ENCODE peak calls at places on chromosome 22, in five cellular contexts. Q is GM04504; G is hypothalamus; B is Calu3; V is stimulated activated CD4-positive, alpha-beta T cell treated with anti-CD3 and anti-CD28 coated beads, Interleukin-12 subunit alpha, Interleukin-12 subunit beta, amount 100 ng/mL, for 24 hours. Y is an unnamed sample.
A peak's percentile ranks its signal among the peaks of the same experiment; 100 is the strongest.

GRCh38 chr22:46830001-46830715 is 67.7 kb downstream of the TBC1D22A start:
- DNase-seq in Q (peak; percentile 40), G (no peak), B (peak; percentile 69), V (no peak), Y (no peak)

GRCh38 chr22:24325105-24325757 is 54.6 kb downstream of the SPECC1L start:
- DNase-seq in Q (peak; percentile 92), G (no peak), B (peak; percentile 24), V (no peak), Y (peak; percentile 64)

GRCh38 chr22:17113600-17113999 is 7.6 kb downstream of the TMEM121B start:
- DNase-seq in Q (no peak), G (no peak), B (no peak), V (no peak), Y (no peak)

GRCh38 chr22:26849575-26849974 is 192.2 kb downstream of the MIAT start:
- DNase-seq in Q (no peak), G (no peak), B (no peak), V (no peak), Y (no peak)

GRCh38 chr22:40898850-40899357 is 37.0 kb upstream of the DNAJB7 start:
- DNase-seq in Q (peak; percentile 37), G (no peak), B (no peak), V (no peak), Y (peak; percentile 38)

GRCh38 chr22:50267591-50268390 is 2.4 kb downstream of the MAPK11 start:
- DNase-seq in Q (no peak), G (peak; percentile 42), B (no peak), V (no peak), Y (no peak)

GRCh38 chr22:36590441-36591056 is 61.6 kb upstream of the EIF3D start:
- DNase-seq in Q (no peak), G (no peak), B (no peak), V (no peak), Y (no peak)

GRCh38 chr22:19146215-19146968 is 1.9 kb upstream of the ESS2 start:
- DNase-seq in Q (no peak), G (no peak), B (no peak), V (no peak), Y (no peak)

GRCh38 chr22:49810363-49811013 is 17.2 kb downstream of the BRD1 start:
- DNase-seq in Q (no peak), G (no peak), B (no peak), V (no peak), Y (no peak)

GRCh38 chr22:36385491-36386350 is 2.0 kb downstream of the MYH9 start:
- DNase-seq in Q (peak; percentile 26), G (no peak), B (peak; percentile 79), V (no peak), Y (no peak)

GRCh38 chr22:37982938-37983859 is 1.2 kb downstream of the SOX10 start:
- DNase-seq in Q (no peak), G (no peak), B (no peak), V (no peak), Y (no peak)

GRCh38 chr22:46054091-46054877 is 77.3 kb upstream of the WNT7B start:
- DNase-seq in Q (no peak), G (peak; percentile 91), B (peak; percentile 47), V (no peak), Y (peak; percentile 70)

Y was measured in HuH-7.